ENCODE peak calls at places on chromosomes 3 and 15, in six cellular contexts. W is H9, S is neuronal stem cell, F is trophoblast cell, U is H1, K is mesenchymal stem cell. T is an unnamed sample.

GRCh38 chr15:28884151-28884940 is 1.4 kb upstream of the APBA2 start:
- DNase-seq in W (no peak), S (no peak), F (no peak), U (no peak), K (no peak), T (no peak)

GRCh38 chr3:62316525-62316924 is 56.8 kb downstream of the FEZF2 start:
- DNase-seq in W (no peak), S (no peak), F (no peak), U (no peak), K (no peak), T (no peak)

GRCh38 chr15:57541805-57542504 is 49.7 kb upstream of the MYZAP start:
- DNase-seq in W (peak), S (peak), F (peak), U (peak), K (peak), T (peak)

GRCh38 chr3:1728510-1728909 is 370.2 kb upstream of the CNTN4 start:
- DNase-seq in W (no peak), S (no peak), F (no peak), U (no peak), K (no peak), T (no peak)

GRCh38 chr3:185313693-185314246 is 49.2 kb upstream of the MAP3K13 start:
- DNase-seq in W (no peak), S (no peak), F (no peak), U (no peak), K (no peak), T (no peak)

GRCh38 chr3:69204315-69204957 is 82.0 kb upstream of the LMOD3 start:
- DNase-seq in W (no peak), S (no peak), F (no peak), U (no peak), K (no peak), T (peak)

GRCh38 chr3:153290278-153291015 is 128.4 kb downstream of the RAP2B start:
- DNase-seq in W (no peak), S (no peak), F (no peak), U (no peak), K (peak), T (no peak)

GRCh38 chr15:99430881-99431401 is 134.8 kb upstream of the MEF2A start:
- DNase-seq in W (no peak), S (no peak), F (no peak), U (no peak), K (no peak), T (no peak)

GRCh38 chr15:55992769-55993110 is 672 bp downstream of the NEDD4 start:
- DNase-seq in W (no peak), S (no peak), F (no peak), U (no peak), K (no peak), T (peak)

GRCh38 chr3:30437172-30437571 is 169.2 kb upstream of the TGFBR2 start:
- DNase-seq in W (no peak), S (no peak), F (no peak), U (no peak), K (no peak), T (peak)

GRCh38 chr3:179624471-179624870 is 19.9 kb downstream of the NDUFB5 start:
- DNase-seq in W (no peak), S (no peak), F (no peak), U (no peak), K (no peak), T (peak)

GRCh38 chr15:33581032-33581431 is 270.3 kb downstream of the RYR3 start:
- DNase-seq in W (no peak), S (no peak), F (no peak), U (no peak), K (no peak), T (peak)

GRCh38 chr3:27791956-27792355 is 69.8 kb upstream of the EOMES start:
- DNase-seq in W (no peak), S (no peak), F (no peak), U (no peak), K (no peak), T (no peak)

GRCh38 chr3:135917076-135917475 is 48.5 kb upstream of the PPP2R3A start:
- DNase-seq in W (no peak), S (no peak), F (no peak), U (no peak), K (no peak), T (no peak)

GRCh38 chr3:58180940-58181587 is 29.7 kb downstream of the DNASE1L3 start:
- DNase-seq in W (no peak), S (no peak), F (no peak), U (no peak), K (no peak), T (no peak)

GRCh38 chr3:150127011-150127490 is 156.4 kb upstream of the PFN2 start:
- DNase-seq in W (no peak), S (no peak), F (peak), U (no peak), K (no peak), T (no peak)

GRCh38 chr15:58511588-58511987 is 79.8 kb downstream of the LIPC start:
- DNase-seq in W (no peak), S (no peak), F (no peak), U (no peak), K (no peak), T (no peak)

GRCh38 chr15:94230436-94230885 is 900 bp upstream of the MCTP2 start:
- DNase-seq in W (no peak), S (peak), F (peak), U (no peak), K (no peak), T (no peak)

GRCh38 chr3:18099611-18100010 is 325.5 kb downstream of the SATB1 start:
- DNase-seq in W (no peak), S (no peak), F (no peak), U (no peak), K (no peak), T (peak)

GRCh38 chr3:46699846-46700523 is 1.2 kb upstream of the TMIE start:
- DNase-seq in W (no peak), S (no peak), F (peak), U (no peak), K (no peak), T (no peak)

GRCh38 chr3:61505197-61505596 is 56.2 kb upstream of the PTPRG start:
- DNase-seq in W (peak), S (no peak), F (no peak), U (no peak), K (no peak), T (no peak)

GRCh38 chr3:17179381-17180205 is 294.8 kb downstream of the PLCL2 start:
- DNase-seq in W (no peak), S (no peak), F (no peak), U (no peak), K (peak), T (peak)

GRCh38 chr3:111810909-111811308 is 48.2 kb upstream of the PHLDB2 start:
- DNase-seq in W (no peak), S (no peak), F (peak), U (no peak), K (peak), T (peak)

GRCh38 chr15:60972301-60972700 is 256.8 kb downstream of the RORA start:
- DNase-seq in W (no peak), S (no peak), F (peak), U (no peak), K (peak), T (peak)

GRCh38 chr3:49799761-49800160 is at the start of gene CDHR4:
- DNase-seq in W (no peak), S (no peak), F (no peak), U (no peak), K (peak), T (peak)

GRCh38 chr15:66753687-66754377 is 51.8 kb downstream of the SMAD6 start:
- DNase-seq in W (no peak), S (no peak), F (no peak), U (no peak), K (no peak), T (no peak)

DNA sequence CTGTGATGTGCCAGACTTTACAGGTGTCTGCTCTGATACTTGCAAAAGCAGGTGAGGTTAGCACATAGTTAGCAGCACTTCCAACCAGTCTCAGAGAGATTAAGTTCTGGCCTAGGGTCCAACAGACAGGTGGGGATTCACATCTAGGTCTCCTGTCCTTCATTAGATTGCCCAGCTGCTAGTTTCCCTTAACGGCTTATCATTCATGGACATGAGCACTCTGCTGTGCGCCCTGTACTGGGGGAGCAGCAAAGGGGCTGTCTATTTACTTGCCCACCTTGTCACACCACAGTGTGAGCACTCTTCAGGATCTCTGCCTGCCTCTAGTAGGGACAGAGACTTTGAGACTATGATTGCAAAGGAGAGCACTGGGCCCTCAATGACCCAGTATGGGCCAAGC is 8.7 kb downstream of the SPSB4 start:
- DNase-seq in W (peak), S (no peak), F (no peak), U (peak), K (no peak), T (no peak)
- H4K91ac ChIP-seq in W (no peak), S (no peak), F (no peak), U (no peak), K (no peak), T (no peak)

DNA sequence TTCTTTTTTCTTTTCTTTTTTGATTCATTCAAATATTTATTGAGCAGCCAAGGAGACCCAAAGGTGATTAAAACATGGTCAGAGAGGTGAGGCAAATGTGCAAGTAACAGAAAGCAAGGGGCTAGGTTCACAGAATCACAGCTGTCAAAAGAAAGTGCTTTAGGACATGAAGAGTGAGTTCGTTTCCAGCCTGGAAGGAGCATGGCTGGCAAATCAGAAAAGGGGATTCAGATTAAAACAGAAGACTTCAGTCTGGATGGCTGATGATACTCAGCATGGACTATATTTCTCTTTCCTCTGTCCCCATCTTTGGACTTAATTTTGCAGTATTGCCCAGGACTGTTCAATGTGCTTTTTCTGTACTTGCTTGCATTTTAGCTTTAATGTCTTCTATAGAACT is 151.2 kb downstream of the NR1D2 start:
- DNase-seq in W (no peak), S (no peak), F (no peak), U (no peak), K (no peak), T (no peak)
- H3K4ac ChIP-seq in W (no peak), S (no peak), F (no peak), U (no peak), K (no peak), T (no peak)

GRCh38 chr3:85603378-85603777 is 644.6 kb downstream of the CADM2 start:
- DNase-seq in W (no peak), S (peak), F (no peak), U (no peak), K (no peak), T (no peak)

DNA sequence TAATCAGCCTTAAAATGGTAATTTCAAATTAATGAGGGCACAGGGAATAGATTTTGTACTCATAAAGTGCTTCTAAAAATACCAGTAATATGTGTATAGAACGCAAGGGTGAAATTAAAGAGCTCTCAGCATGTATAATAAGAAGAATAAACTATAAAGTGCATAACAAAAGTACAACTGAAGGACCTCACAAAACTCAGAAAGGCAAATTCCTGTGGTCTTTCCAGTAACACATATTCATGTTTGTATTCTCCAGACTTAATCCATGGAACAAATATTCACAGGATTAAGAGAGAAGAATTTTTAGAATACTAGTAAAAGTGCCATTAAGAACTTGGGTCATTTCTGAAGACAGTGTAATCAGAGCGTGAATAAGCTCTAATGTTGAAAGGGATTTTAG is 646.3 kb downstream of the CADM2 start:
- DNase-seq in W (no peak), S (no peak), F (no peak), U (no peak), K (no peak), T (no peak)
- H4K91ac ChIP-seq in W (no peak), S (no peak), F (no peak), U (no peak), K (no peak), T (no peak)

GRCh38 chr3:48634661-48635221 is 520 bp downstream of the SLC26A6 start:
- DNase-seq in W (peak), S (peak), F (peak), U (peak), K (peak), T (peak)
- H3K4ac ChIP-seq in W (no peak), S (no peak), F (peak), U (no peak), K (peak), T (peak)

GRCh38 chr3:98646680-98647079 is 53.3 kb upstream of the CPOX start:
- DNase-seq in W (no peak), S (no peak), F (no peak), U (no peak), K (no peak), T (no peak)

GRCh38 chr3:98651766-98652077 is 58.3 kb upstream of the CPOX start:
- DNase-seq in W (no peak), S (no peak), F (no peak), U (no peak), K (no peak), T (no peak)

GRCh38 chr3:98647197-98647596 is 53.8 kb upstream of the CPOX start:
- DNase-seq in W (no peak), S (no peak), F (no peak), U (no peak), K (no peak), T (no peak)

GRCh38 chr3:98655666-98656065 is 62.3 kb upstream of the CPOX start:
- DNase-seq in W (no peak), S (no peak), F (no peak), U (no peak), K (peak), T (peak)

DNA sequence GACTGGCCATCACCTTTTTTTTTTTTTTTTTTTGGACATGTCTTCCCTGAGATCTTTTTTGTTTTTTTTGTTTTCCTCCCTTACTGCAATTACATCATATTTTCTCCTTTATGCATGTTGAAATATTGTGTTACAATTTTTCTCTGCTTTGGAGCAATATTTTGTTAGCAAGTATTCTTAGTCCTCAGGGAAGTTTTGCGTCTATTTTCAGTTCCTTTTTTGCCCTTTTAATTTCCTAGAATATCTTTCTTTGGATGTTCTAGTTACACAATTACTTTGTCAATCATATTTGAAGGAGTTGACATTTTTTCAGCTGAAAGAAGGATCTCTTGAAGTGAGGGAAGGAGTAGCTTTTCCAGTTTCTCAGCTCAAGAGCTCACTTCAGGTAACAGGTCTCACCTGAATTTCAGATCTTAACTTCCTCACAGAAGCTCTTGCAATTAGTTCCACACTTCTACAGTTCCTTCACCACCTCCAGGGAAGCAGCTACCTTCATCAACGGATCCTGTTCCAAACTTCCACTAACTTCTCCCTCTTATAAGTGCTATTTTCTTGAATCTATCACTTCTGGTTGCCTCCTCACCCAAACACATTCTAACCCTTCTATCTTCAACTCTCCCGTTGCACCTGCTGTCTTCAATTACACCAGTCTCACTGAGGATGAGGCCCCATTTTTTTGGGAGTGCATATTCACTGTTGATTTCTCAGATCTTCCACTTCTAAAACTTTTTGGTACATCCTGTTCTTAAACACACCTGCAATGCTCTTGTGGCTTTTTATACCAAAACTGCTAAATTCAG is 57.8 kb upstream of the CPOX start:
- DNase-seq in W (no peak), S (no peak), F (no peak), U (no peak), K (no peak), T (no peak)
- H4K91ac ChIP-seq in W (no peak), S (no peak), F (no peak), U (no peak), K (no peak), T (no peak)

DNA sequence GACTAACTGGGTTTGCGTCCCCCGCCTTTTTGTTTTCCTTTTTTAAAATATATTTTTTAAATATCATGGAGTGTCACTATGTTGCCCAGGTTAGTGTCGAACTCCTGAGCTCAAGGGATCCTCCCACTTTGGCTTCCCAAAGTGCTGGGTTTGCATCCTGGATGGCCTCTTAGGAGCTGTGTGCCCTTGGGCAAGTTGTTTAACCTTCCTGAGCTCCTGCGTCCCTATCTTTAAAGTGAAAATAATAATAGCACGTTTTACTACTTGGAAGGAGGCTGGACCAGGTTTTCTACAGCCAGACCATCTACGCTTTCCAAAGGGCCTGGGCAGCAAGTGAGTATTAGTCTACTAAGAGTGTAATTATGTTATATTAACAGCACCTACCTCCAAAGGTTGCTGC is 44.2 kb upstream of the RNU6-1 start:
- DNase-seq in W (no peak), S (no peak), F (no peak), U (no peak), K (no peak), T (no peak)
- H3K4ac ChIP-seq in W (no peak), S (no peak), F (no peak), U (no peak), K (peak), T (peak)

T was measured in IMR-90.